ENCODE peak calls at places on chromosomes 3 and 15, in seven cellular contexts. B is iPS-NIHi11, U is DND-41, G is ecto neural progenitor cell, Q is M059J, H is GM12891, O is AG04449. P is an unnamed sample.
A peak's percentile ranks its signal among the peaks of the same experiment; 100 is the strongest.

GRCh38 chr3:120172070-120172469 is 77.8 kb upstream of the GSK3B start:
- DNase-seq in O (no peak), H (no peak), Q (peak; percentile 91), U (no peak), G (no peak), B (no peak), P (no peak)

GRCh38 chr15:45276851-45277250 is 24.8 kb downstream of the SLC28A2 start:
- DNase-seq in G (no peak), H (no peak), Q (peak; percentile 55), U (no peak), B (peak; percentile 22), O (no peak), P (peak; percentile 41)

GRCh38 chr3:149771652-149772271 is 19.5 kb upstream of the COMMD2 start:
- DNase-seq in G (peak; percentile 62), O (no peak), H (no peak), Q (peak; percentile 55), U (peak; percentile 47), B (peak; percentile 70), P (peak; percentile 60)

GRCh38 chr3:61627768-61628185 is 66.4 kb downstream of the PTPRG start:
- DNase-seq in U (no peak), B (no peak), G (no peak), Q (peak; percentile 94), H (no peak), O (peak; percentile 80), P (no peak)

GRCh38 chr15:58139631-58140522 is 1.7 kb downstream of the AQP9 start:
- DNase-seq in G (no peak), Q (no peak), O (no peak), U (no peak), H (no peak), B (no peak), P (no peak)

GRCh38 chr3:52302426-52303185 is 13.5 kb upstream of the DNAH1 start:
- DNase-seq in G (no peak), U (no peak), Q (no peak), O (no peak), B (no peak), H (no peak), P (no peak)

GRCh38 chr15:72474912-72475601 is 927 bp downstream of the ARIH1 start:
- DNase-seq in U (peak; percentile 77), O (no peak), G (peak; percentile 78), B (peak; percentile 71), H (peak; percentile 51), Q (peak; percentile 76), P (peak; percentile 74)

GRCh38 chr3:142958707-142959106 is 4.8 kb downstream of the PAQR9 start:
- DNase-seq in H (no peak), Q (peak; percentile 91), B (no peak), U (no peak), O (no peak), G (no peak), P (no peak)

GRCh38 chr15:24823473-24823872 is 131.3 kb upstream of the SNRPN start:
- DNase-seq in G (peak; percentile 92), Q (no peak), O (no peak), U (no peak), H (no peak), B (peak; percentile 82), P (no peak)

GRCh38 chr3:177673105-177673804 is 476.0 kb upstream of the TBL1XR1 start:
- DNase-seq in O (peak; percentile 86), H (no peak), G (no peak), B (no peak), Q (peak; percentile 78), U (no peak), P (no peak)

GRCh38 chr15:62907275-62907674 is 135.3 kb upstream of the TPM1 start:
- DNase-seq in Q (no peak), H (no peak), G (no peak), U (no peak), O (no peak), B (no peak), P (no peak)

GRCh38 chr3:62109534-62109933 is 263.8 kb downstream of the FEZF2 start:
- DNase-seq in B (peak; percentile 47), H (no peak), U (peak; percentile 44), O (peak; percentile 78), G (no peak), Q (peak; percentile 88), P (no peak)

GRCh38 chr15:50353251-50353998 is 1.6 kb downstream of the GABPB1 start:
- DNase-seq in Q (peak; percentile 84), B (no peak), G (no peak), H (no peak), O (peak; percentile 69), U (no peak), P (no peak)

GRCh38 chr3:123337226-123337625 is 111.7 kb downstream of the ADCY5 start:
- DNase-seq in B (no peak), O (no peak), G (no peak), Q (no peak), H (no peak), U (no peak), P (no peak)

GRCh38 chr15:35713733-35714132 is 167.8 kb upstream of the DPH6 start:
- DNase-seq in O (no peak), G (no peak), H (no peak), U (no peak), Q (peak; percentile 83), B (no peak), P (no peak)

GRCh38 chr3:9682123-9682522 is 21.5 kb upstream of the CPNE9 start:
- DNase-seq in G (no peak), O (no peak), H (no peak), Q (no peak), B (no peak), U (no peak), P (no peak)

GRCh38 chr3:110420158-110420641 is 651.4 kb upstream of the NECTIN3 start:
- DNase-seq in O (peak; percentile 41), H (no peak), B (no peak), U (no peak), G (no peak), Q (peak; percentile 94), P (no peak)

GRCh38 chr3:54632834-54633233 is 295.0 kb downstream of the LRTM1 start:
- DNase-seq in Q (no peak), H (no peak), G (no peak), O (no peak), B (no peak), U (no peak), P (no peak)

GRCh38 chr3:196837819-196838420 is 29.8 kb upstream of the SENP5 start:
- DNase-seq in H (peak; percentile 54), Q (peak; percentile 66), B (peak; percentile 82), G (peak; percentile 58), O (no peak), U (peak; percentile 64), P (peak; percentile 82)

GRCh38 chr3:63955036-63955650 is 43.0 kb upstream of the SCAANT1 start:
- DNase-seq in Q (no peak), O (no peak), H (no peak), U (no peak), G (no peak), B (no peak), P (no peak)

GRCh38 chr15:80162059-80162554 is 9.3 kb downstream of the FAH start:
- DNase-seq in B (no peak), O (no peak), U (no peak), Q (no peak), G (peak; percentile 24), H (no peak), P (no peak)

GRCh38 chr3:155323063-155323666 is 29.7 kb upstream of the STRIT1 start:
- DNase-seq in H (no peak), B (peak; percentile 65), Q (peak; percentile 75), U (peak; percentile 73), O (peak; percentile 49), G (no peak), P (peak; percentile 34)

P was measured in GM10248.